ENCODE peak calls at places on chromosomes 7 and 10, in seven cellular contexts. T is GM12892, X is HepG2, N is prostate gland, Z is spleen, B is transverse colon, A is endothelial cell of umbilical vein. E is an unnamed sample.

GRCh38 chr10:59387951-59388431 is 25.6 kb upstream of the FAM13C start:
- DNase-seq in T (no peak), X (no peak), N (no peak), Z (no peak), B (no peak), A (no peak), E (no peak)

GRCh38 chr7:45584261-45585210 is 10.4 kb downstream of the ADCY1 start:
- DNase-seq in T (no peak), X (no peak), N (no peak), Z (peak; percentile 56), B (no peak), A (no peak), E (no peak)

GRCh38 chr7:42700376-42701327 is 211.2 kb downstream of the C7orf25 start:
- DNase-seq in T (no peak), X (no peak), N (no peak), Z (no peak), B (no peak), A (no peak), E (no peak)

GRCh38 chr7:112449353-112449752 is 907 bp upstream of the IFRD1 start:
- DNase-seq in T (no peak), X (peak; percentile 60), N (no peak), Z (no peak), B (peak; percentile 55), A (peak; percentile 36), E (no peak)

GRCh38 chr10:86711237-86711956 is 43.1 kb downstream of the LDB3 start:
- DNase-seq in T (peak; percentile 96), X (peak; percentile 62), N (peak; percentile 84), Z (peak; percentile 96), B (peak; percentile 91), A (peak; percentile 28), E (peak; percentile 90)

GRCh38 chr10:80599424-80599847 is 61.7 kb downstream of the SH2D4B start:
- DNase-seq in T (no peak), X (peak; percentile 20), N (no peak), Z (peak; percentile 89), B (peak; percentile 30), A (peak; percentile 62), E (no peak)

GRCh38 chr7:87600130-87601124 is at the start of gene ABCB1:
- DNase-seq in T (peak; percentile 28), X (peak; percentile 63), N (no peak), Z (peak; percentile 87), B (peak; percentile 75), A (peak; percentile 52), E (peak; percentile 84)

GRCh38 chr7:129780257-129781127 is 169.0 kb downstream of the NRF1 start:
- DNase-seq in T (peak; percentile 73), X (peak; percentile 72), N (peak; percentile 92), Z (peak; percentile 83), B (peak; percentile 91), A (no peak), E (peak; percentile 90)

GRCh38 chr7:129903935-129904334 is 48.8 kb downstream of the UBE2H start:
- DNase-seq in T (no peak), X (no peak), N (no peak), Z (no peak), B (no peak), A (no peak), E (no peak)

GRCh38 chr10:29246449-29246848 is 42.4 kb upstream of the LYZL1 start:
- DNase-seq in T (no peak), X (no peak), N (no peak), Z (no peak), B (no peak), A (no peak), E (no peak)

GRCh38 chr7:66183700-66184099 is 21.4 kb upstream of the TPST1 start:
- DNase-seq in T (no peak), X (no peak), N (no peak), Z (no peak), B (no peak), A (no peak), E (no peak)

GRCh38 chr10:105974803-105975456 is 1189.6 kb downstream of the SORCS1 start:
- DNase-seq in T (no peak), X (no peak), N (no peak), Z (no peak), B (no peak), A (no peak), E (peak; percentile 23)

GRCh38 chr7:8160810-8161209 is 101.2 kb downstream of the ICA1 start:
- DNase-seq in T (no peak), X (no peak), N (no peak), Z (no peak), B (no peak), A (no peak), E (no peak)

GRCh38 chr10:73816917-73817729 is 5.7 kb upstream of the NDST2 start:
- DNase-seq in T (no peak), X (no peak), N (no peak), Z (no peak), B (no peak), A (no peak), E (peak; percentile 35)

GRCh38 chr7:80942261-80943041 is 23.6 kb upstream of the SEMA3C start:
- DNase-seq in T (no peak), X (peak; percentile 61), N (peak; percentile 41), Z (no peak), B (peak; percentile 31), A (peak; percentile 92), E (no peak)

GRCh38 chr10:132185601-132186487 is 904 bp upstream of the DPYSL4 start:
- DNase-seq in T (no peak), X (no peak), N (peak; percentile 44), Z (no peak), B (peak; percentile 37), A (peak; percentile 26), E (no peak)

GRCh38 chr7:50393547-50394252 is 56.5 kb downstream of the FIGNL1 start:
- DNase-seq in T (no peak), X (no peak), N (no peak), Z (no peak), B (peak; percentile 44), A (no peak), E (no peak)

GRCh38 chr10:35191523-35191922 is 64.9 kb downstream of the CREM start:
- DNase-seq in T (no peak), X (no peak), N (no peak), Z (no peak), B (peak; percentile 30), A (peak; percentile 57), E (peak; percentile 43)

GRCh38 chr10:35192645-35193249 is 66.1 kb downstream of the CREM start:
- DNase-seq in T (no peak), X (no peak), N (no peak), Z (no peak), B (no peak), A (no peak), E (no peak)

GRCh38 chr10:35194906-35195305 is 68.3 kb downstream of the CREM start:
- DNase-seq in T (no peak), X (no peak), N (no peak), Z (no peak), B (no peak), A (peak; percentile 71), E (no peak)

GRCh38 chr10:35194471-35194870 is 67.8 kb downstream of the CREM start:
- DNase-seq in T (no peak), X (no peak), N (no peak), Z (no peak), B (no peak), A (no peak), E (no peak)

GRCh38 chr10:35195361-35196306 is 69.0 kb downstream of the CREM start:
- DNase-seq in T (no peak), X (peak; percentile 78), N (peak; percentile 55), Z (peak; percentile 79), B (peak; percentile 78), A (peak; percentile 99), E (no peak)
- TF ChIP-seq POLR2A in T (peak; percentile 56), X (no peak), N (no peak), Z (peak; percentile 65), B (peak; percentile 46), A (no peak), E (peak; percentile 42)

DNA sequence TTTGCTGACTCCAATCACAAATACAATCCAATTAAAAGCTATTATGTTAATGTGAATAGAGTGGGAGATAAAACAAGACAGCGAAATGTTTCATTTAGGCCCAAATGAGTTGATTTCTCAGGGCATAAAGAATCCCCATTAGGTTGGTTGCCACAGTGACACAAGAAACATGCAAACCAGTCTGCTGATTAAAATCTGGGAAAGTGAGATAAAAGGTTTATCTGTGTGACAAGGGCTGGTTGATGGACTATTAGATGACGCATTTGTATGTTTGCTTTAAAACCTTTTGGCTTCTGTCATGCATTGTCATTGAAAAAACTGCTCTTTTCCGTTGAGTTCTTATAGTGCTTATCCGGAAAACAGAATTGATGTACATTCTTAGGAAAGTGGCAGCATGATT is 658.2 kb downstream of the GATA3 start:
- DNase-seq in T (no peak), X (no peak), N (no peak), Z (no peak), B (no peak), A (no peak), E (no peak)
- TF ChIP-seq POLR2AphosphoS5 in T (no peak), X (no peak), N (no peak), Z (no peak), B (no peak), A (no peak), E (no peak)

GRCh38 chr10:27242473-27242950 is 1.9 kb upstream of the ACBD5 start:
- DNase-seq in T (no peak), X (no peak), N (no peak), Z (no peak), B (no peak), A (no peak), E (no peak)

GRCh38 chr10:27240891-27241639 is 468 bp upstream of the ACBD5 start:
- DNase-seq in T (no peak), X (no peak), N (peak; percentile 21), Z (peak; percentile 88), B (peak; percentile 17), A (peak; percentile 38), E (peak; percentile 54)

GRCh38 chr10:27240212-27240890 is at the start of gene ACBD5:
- DNase-seq in T (peak; percentile 48), X (peak; percentile 81), N (peak; percentile 82), Z (peak; percentile 98), B (peak; percentile 90), A (peak; percentile 84), E (peak; percentile 95)

GRCh38 chr10:27242951-27243551 is 2.5 kb upstream of the ACBD5 start:
- DNase-seq in T (no peak), X (peak; percentile 61), N (peak; percentile 61), Z (peak; percentile 86), B (peak; percentile 65), A (peak; percentile 86), E (peak; percentile 50)

DNA sequence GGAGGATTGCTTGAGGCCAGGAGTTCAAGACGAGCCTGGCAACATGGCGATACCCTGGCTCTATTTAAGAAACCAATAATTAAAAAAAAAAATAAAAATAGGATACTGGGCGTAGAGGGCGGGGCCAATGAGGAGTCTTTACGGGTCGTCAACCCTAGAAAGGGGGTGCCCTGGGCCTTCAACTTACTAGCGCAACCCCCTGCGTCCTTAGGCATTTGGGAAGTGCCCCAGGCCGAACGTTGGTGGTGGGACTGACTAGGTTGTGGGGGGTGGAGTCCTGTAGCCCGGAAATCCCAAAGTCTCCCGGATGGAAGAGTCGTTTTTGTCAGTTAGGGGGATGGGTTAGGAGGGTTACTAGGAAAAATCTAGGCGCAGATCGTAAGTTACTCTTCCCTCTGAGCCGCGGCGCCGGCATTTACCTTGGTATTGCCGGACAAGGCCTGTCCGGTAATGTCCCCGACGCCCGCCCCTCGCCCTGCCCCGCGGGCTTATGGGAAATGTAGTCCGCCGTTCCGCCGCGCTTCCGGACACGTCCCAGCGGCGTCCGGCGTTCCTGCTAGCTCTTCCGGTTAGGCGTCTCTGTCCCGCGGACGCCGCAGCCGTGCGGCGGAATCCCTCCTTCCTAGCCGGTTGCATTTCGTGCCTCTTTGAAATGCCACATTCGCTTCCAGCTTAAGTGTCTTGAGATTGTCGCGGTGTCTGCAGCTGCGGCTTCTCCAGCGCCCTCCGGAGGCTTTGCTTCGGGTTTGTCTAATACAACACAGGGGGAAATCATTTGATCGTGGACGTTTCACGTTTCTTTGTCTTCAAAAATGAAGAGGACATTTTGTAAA is 1.3 kb upstream of the ACBD5 start:
- DNase-seq in T (peak; percentile 51), X (peak; percentile 89), N (peak; percentile 91), Z (peak; percentile 98), B (peak; percentile 94), A (peak; percentile 95), E (peak; percentile 93)
- TF ChIP-seq POLR2A in T (peak; percentile 98), X (peak; percentile 80), N (peak; percentile 90), Z (peak; percentile 91), B (peak; percentile 96), A (peak; percentile 95), E (peak; percentile 97)

GRCh38 chr10:118912961-118913360 is 116.6 kb upstream of the NANOS1 start:
- DNase-seq in T (no peak), X (peak; percentile 65), N (no peak), Z (no peak), B (no peak), A (no peak), E (no peak)
- TF ChIP-seq POLR2AphosphoS5 in T (no peak), X (no peak), N (peak; percentile 34), Z (no peak), B (no peak), A (no peak), E (no peak)

E was measured in upper lobe of left lung.